ENCODE peak calls at places on chromosomes 11 and 22, in ten cellular contexts. F is transverse colon; Y is CD8-positive, alpha-beta memory T cell; C is endodermal cell; K is trophoblast cell; A is breast epithelium; U is right lobe of liver; Q is mesenchymal stem cell; R is naive thymus-derived CD4-positive, alpha-beta T cell; P is colonic mucosa. D is an unnamed sample. For H3K4me1, the result is how much of the 10 kb centered on the place peaks cover.

GRCh38 chr11:12198261-12198925 is 88.0 kb downstream of the MICAL2 start:
- DNase-seq in F (no peak), Y (no peak), C (no peak), K (no peak), A (no peak), U (no peak), Q (no peak), R (no peak), P (no peak), D (no peak)

GRCh38 chr11:103596323-103596722 is 440.1 kb upstream of the DDI1 start:
- DNase-seq in F (no peak), Y (no peak), C (no peak), K (no peak), A (no peak), U (no peak), Q (no peak), R (no peak), P (no peak), D (peak)

GRCh38 chr11:71451596-71452353 is 1.2 kb upstream of the NADSYN1 start:
- DNase-seq in F (peak), Y (no peak), C (peak), K (no peak), A (no peak), U (peak), Q (no peak), R (no peak), P (peak), D (no peak)

GRCh38 chr11:72924568-72925190 is 110.5 kb downstream of the ATG16L2 start:
- DNase-seq in F (no peak), Y (no peak), C (no peak), K (no peak), A (no peak), U (no peak), Q (peak), R (no peak), P (no peak), D (no peak)

GRCh38 chr11:117443269-117444186 is 115.9 kb downstream of the CEP164 start:
- DNase-seq in F (peak), Y (no peak), C (peak), K (peak), A (no peak), U (no peak), Q (peak), R (no peak), P (peak), D (no peak)

GRCh38 chr22:19168088-19168890 is 10.2 kb downstream of the SLC25A1 start:
- DNase-seq in F (no peak), Y (no peak), C (peak), K (no peak), A (no peak), U (no peak), Q (no peak), R (no peak), P (no peak), D (no peak)

GRCh38 chr11:35166369-35167360 is 27.7 kb downstream of the CD44 start:
- DNase-seq in F (no peak), Y (peak), C (no peak), K (peak), A (peak), U (no peak), Q (peak), R (no peak), P (no peak), D (peak)

GRCh38 chr11:95254139-95254704 is 23.2 kb upstream of the SESN3 start:
- DNase-seq in F (peak), Y (peak), C (peak), K (peak), A (peak), U (peak), Q (peak), R (peak), P (peak), D (peak)

GRCh38 chr11:67504023-67504949 is 877 bp downstream of the PITPNM1 start:
- DNase-seq in F (peak), Y (peak), C (peak), K (no peak), A (no peak), U (peak), Q (peak), R (no peak), P (no peak), D (no peak)

GRCh38 chr22:39348909-39349505 is 784 bp upstream of the SYNGR1 start:
- DNase-seq in F (peak), Y (no peak), C (no peak), K (no peak), A (no peak), U (no peak), Q (no peak), R (no peak), P (no peak), D (no peak)

GRCh38 chr11:126700773-126701554 is 299.6 kb downstream of the KIRREL3 start:
- DNase-seq in F (no peak), Y (no peak), C (no peak), K (no peak), A (no peak), U (no peak), Q (no peak), R (no peak), P (no peak), D (no peak)

GRCh38 chr11:57303280-57303989 is 21.3 kb downstream of the TNKS1BP1 start:
- DNase-seq in F (no peak), Y (no peak), C (peak), K (no peak), A (no peak), U (no peak), Q (no peak), R (no peak), P (no peak), D (no peak)

GRCh38 chr11:813440-814096 is 3.8 kb downstream of the RPLP2 start:
- DNase-seq in F (no peak), Y (no peak), C (no peak), K (no peak), A (no peak), U (no peak), Q (no peak), R (no peak), P (no peak), D (no peak)

GRCh38 chr11:2313051-2313951 is 11.5 kb downstream of the TSPAN32 start:
- DNase-seq in F (peak), Y (no peak), C (no peak), K (no peak), A (no peak), U (peak), Q (no peak), R (no peak), P (no peak), D (no peak)

GRCh38 chr22:50361688-50362087 is 18.6 kb downstream of the PPP6R2 start:
- DNase-seq in F (no peak), Y (peak), C (no peak), K (no peak), A (no peak), U (no peak), Q (no peak), R (no peak), P (no peak), D (no peak)

GRCh38 chr11:122743093-122743741 is 87.7 kb downstream of the UBASH3B start:
- DNase-seq in F (no peak), Y (no peak), C (no peak), K (no peak), A (no peak), U (no peak), Q (no peak), R (no peak), P (no peak), D (no peak)
- H3K4me1 ChIP-seq in F (under half), Y (half or more), C (under half), K (under half), A (under half), U (under half), Q (under half), R (half or more), P (under half), D (under half)

GRCh38 chr11:47511927-47512326 is 41.0 kb downstream of the CELF1 start:
- DNase-seq in F (no peak), Y (no peak), C (no peak), K (no peak), A (no peak), U (no peak), Q (peak), R (no peak), P (no peak), D (no peak)

GRCh38 chr11:47516984-47517853 is 35.7 kb downstream of the CELF1 start:
- DNase-seq in F (no peak), Y (no peak), C (no peak), K (no peak), A (no peak), U (no peak), Q (no peak), R (no peak), P (no peak), D (no peak)

GRCh38 chr11:47512701-47513100 is 40.2 kb downstream of the CELF1 start:
- DNase-seq in F (no peak), Y (no peak), C (no peak), K (no peak), A (no peak), U (no peak), Q (peak), R (no peak), P (no peak), D (no peak)

GRCh38 chr11:47516155-47516554 is 36.8 kb downstream of the CELF1 start:
- DNase-seq in F (no peak), Y (no peak), C (no peak), K (no peak), A (no peak), U (no peak), Q (no peak), R (no peak), P (no peak), D (no peak)

GRCh38 chr11:47514825-47515647 is 37.9 kb downstream of the CELF1 start:
- DNase-seq in F (no peak), Y (no peak), C (no peak), K (no peak), A (no peak), U (no peak), Q (peak), R (no peak), P (no peak), D (peak)
- H3K4me1 ChIP-seq in F (under half), Y (half or more), C (under half), K (under half), A (under half), U (half or more), Q (under half), R (under half), P (under half), D (half or more)

GRCh38 chr11:60918251-60918940 is 4.4 kb downstream of the TMEM109 start:
- DNase-seq in F (no peak), Y (no peak), C (peak), K (no peak), A (no peak), U (no peak), Q (no peak), R (no peak), P (no peak), D (no peak)
- H3K4me1 ChIP-seq in F (under half), Y (under half), C (under half), K (under half), A (under half), U (under half), Q (under half), R (under half), P (under half), D (under half)

DNA sequence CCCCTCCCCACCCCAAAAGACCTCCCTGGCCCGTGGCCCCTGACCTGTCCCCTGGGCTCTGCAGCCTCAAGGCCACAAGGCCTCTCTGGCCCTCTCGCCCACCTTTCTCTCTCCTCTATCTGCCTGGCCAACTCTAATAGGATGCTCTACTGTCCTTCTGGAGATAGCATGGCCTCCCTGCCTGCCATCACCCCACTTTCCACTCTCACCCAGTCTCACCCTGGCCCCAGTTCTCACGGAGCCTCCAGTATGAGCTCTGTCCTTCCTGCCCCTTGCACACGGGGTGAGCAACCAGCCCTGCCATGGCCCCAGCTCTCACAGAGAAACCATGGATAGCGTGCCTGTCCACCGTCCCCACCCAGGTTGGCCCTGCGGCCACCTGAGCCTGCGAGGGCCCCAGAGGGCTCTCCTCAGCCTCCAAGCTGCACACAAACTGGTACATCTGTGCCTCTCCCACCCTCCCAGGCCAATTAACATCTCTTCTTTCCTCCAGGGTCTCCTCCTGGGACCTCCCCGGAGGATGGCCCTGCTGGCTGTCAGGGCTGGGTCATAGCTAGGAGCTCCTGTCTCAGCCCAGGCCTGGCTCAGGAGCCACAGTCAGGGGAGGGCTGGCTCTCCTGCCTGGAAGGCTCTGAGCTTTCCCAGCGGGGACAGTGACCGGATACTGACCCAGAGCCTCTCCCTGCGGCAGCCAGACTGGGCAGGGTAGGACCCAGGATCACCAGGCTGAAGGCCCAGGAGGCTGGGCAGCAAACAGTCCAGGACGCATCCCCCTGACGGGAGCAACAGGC is 22.3 kb downstream of the RTN4R start:
- DNase-seq in F (no peak), Y (no peak), C (peak), K (no peak), A (no peak), U (peak), Q (no peak), R (no peak), P (no peak), D (no peak)
- H3K4me1 ChIP-seq in F (under half), Y (half or more), C (under half), K (under half), A (under half), U (half or more), Q (half or more), R (half or more), P (under half), D (under half)

DNA sequence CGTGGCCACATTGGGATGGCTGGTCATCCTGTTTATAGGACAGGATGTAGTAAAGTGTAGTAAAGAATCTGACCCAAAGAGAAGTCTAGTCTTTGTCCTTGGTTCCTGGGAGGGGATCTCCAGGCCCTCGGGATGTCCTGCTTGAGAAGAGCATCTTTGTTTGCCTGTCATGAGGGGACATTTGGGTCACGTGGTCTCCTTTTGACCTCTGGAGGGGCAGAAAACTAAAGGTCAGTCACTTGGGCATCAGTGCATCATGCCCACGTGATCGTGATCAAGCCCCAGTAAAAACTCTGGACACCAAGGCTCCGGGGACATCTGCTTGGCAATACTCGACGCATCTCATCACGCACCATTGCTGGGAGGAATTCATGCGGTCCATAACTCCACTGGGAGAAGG is 9.1 kb downstream of the SMIM38 start:
- DNase-seq in F (no peak), Y (no peak), C (no peak), K (no peak), A (no peak), U (no peak), Q (no peak), R (no peak), P (no peak), D (no peak)
- H3K4me1 ChIP-seq in F (under half), Y (under half), C (under half), K (under half), A (under half), U (under half), Q (under half), R (under half), P (under half), D (under half)

GRCh38 chr22:32717337-32718240 is 83.9 kb upstream of the TIMP3 start:
- DNase-seq in F (no peak), Y (no peak), C (no peak), K (peak), A (no peak), U (no peak), Q (peak), R (no peak), P (no peak), D (peak)

GRCh38 chr22:32723632-32724031 is 77.9 kb upstream of the TIMP3 start:
- DNase-seq in F (peak), Y (peak), C (no peak), K (no peak), A (peak), U (peak), Q (peak), R (peak), P (peak), D (peak)

GRCh38 chr22:32722441-32722840 is 79.1 kb upstream of the TIMP3 start:
- DNase-seq in F (no peak), Y (no peak), C (no peak), K (no peak), A (no peak), U (no peak), Q (no peak), R (no peak), P (no peak), D (no peak)

GRCh38 chr22:32721328-32722180 is 80.0 kb upstream of the TIMP3 start:
- DNase-seq in F (no peak), Y (no peak), C (no peak), K (peak), A (no peak), U (no peak), Q (no peak), R (no peak), P (no peak), D (no peak)

GRCh38 chr22:32720924-32721323 is 80.6 kb upstream of the TIMP3 start:
- DNase-seq in F (no peak), Y (no peak), C (no peak), K (no peak), A (no peak), U (no peak), Q (peak), R (no peak), P (no peak), D (no peak)
- H3K4me1 ChIP-seq in F (under half), Y (under half), C (under half), K (under half), A (under half), U (under half), Q (under half), R (under half), P (under half), D (under half)

DNA sequence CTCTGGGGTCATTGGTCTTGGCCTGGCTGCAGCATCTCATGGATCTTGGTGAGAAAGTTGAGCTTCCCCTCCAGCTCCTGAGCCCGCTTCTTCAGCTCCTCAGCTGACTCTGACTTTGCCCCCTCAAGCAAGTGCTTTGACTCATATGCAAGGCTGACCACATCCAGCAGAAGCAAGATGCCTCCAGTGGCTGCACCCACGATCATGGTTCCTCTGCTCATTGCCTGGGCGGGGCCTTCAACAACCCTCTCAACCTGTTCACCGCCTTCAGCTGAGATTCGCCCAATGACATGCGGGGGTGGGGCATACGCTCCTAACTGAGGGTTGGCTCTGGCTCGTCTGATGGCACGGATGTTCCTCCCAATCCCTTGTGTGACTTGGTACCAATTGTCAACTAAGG is 11.9 kb downstream of the APOL2 start:
- DNase-seq in F (no peak), Y (no peak), C (no peak), K (no peak), A (no peak), U (no peak), Q (no peak), R (no peak), P (no peak), D (no peak)
- H3K4me1 ChIP-seq in F (under half), Y (under half), C (under half), K (under half), A (under half), U (under half), Q (under half), R (under half), P (under half), D (under half)

D was measured in foreskin keratinocyte.